ENCODE peak calls at places on chromosomes 13 and 19, in nine cellular contexts. G is sigmoid colon, V is nephron progenitor cell, S is astrocyte of the spinal cord, R is ovary, J is adrenal gland, X is pancreas, K is astrocyte, E is omental fat pad. F is an unnamed sample.
A peak's percentile ranks its signal among the peaks of the same experiment; 100 is the strongest.

GRCh38 chr13:99297330-99297729 is 9.9 kb downstream of the GPR183 start:
- DNase-seq in G (no peak), X (no peak), K (no peak), R (no peak), S (no peak), V (no peak), J (no peak), E (no peak), F (no peak)

GRCh38 chr13:33678906-33679657 is 138.9 kb upstream of the RFC3 start:
- DNase-seq in J (peak; percentile 52), R (peak; percentile 60), X (peak; percentile 72), G (peak; percentile 72), S (peak; percentile 48), V (no peak), K (peak; percentile 83), E (peak; percentile 31), F (no peak)

GRCh38 chr13:31772231-31772630 is 32.9 kb downstream of the RXFP2 start:
- DNase-seq in S (no peak), G (no peak), K (no peak), X (no peak), V (no peak), J (no peak), E (no peak), R (no peak), F (no peak)

GRCh38 chr13:113769106-113769505 is 10.1 kb downstream of the TMEM255B start:
- DNase-seq in X (no peak), V (no peak), R (no peak), G (peak; percentile 32), E (no peak), J (no peak), S (no peak), K (no peak), F (no peak)

GRCh38 chr13:74090869-74091605 is 43.2 kb downstream of the KLF12 start:
- DNase-seq in E (no peak), J (no peak), V (no peak), K (no peak), S (no peak), R (no peak), X (no peak), G (no peak), F (no peak)

GRCh38 chr19:47005873-47006272 is 13.8 kb upstream of the NPAS1 start:
- DNase-seq in G (no peak), S (no peak), E (no peak), K (no peak), J (no peak), R (no peak), V (no peak), X (peak; percentile 26), F (no peak)

GRCh38 chr19:46717716-46718143 is 816 bp upstream of the PRKD2 start:
- DNase-seq in S (no peak), K (no peak), J (no peak), E (no peak), V (no peak), X (no peak), G (peak; percentile 64), R (no peak), F (no peak)

GRCh38 chr13:44713793-44714469 is 137.8 kb upstream of the TSC22D1 start:
- DNase-seq in G (no peak), S (peak; percentile 96), V (no peak), J (peak; percentile 11), X (no peak), E (no peak), R (no peak), K (peak; percentile 98), F (no peak)

GRCh38 chr13:25335856-25336255 is 34.4 kb downstream of the NUP58 start:
- DNase-seq in K (peak; percentile 4), E (no peak), G (no peak), R (no peak), X (no peak), J (no peak), S (no peak), V (no peak), F (no peak)

GRCh38 chr13:101570410-101570809 is 117.9 kb downstream of the ITGBL1 start:
- DNase-seq in E (no peak), S (no peak), G (no peak), X (no peak), V (no peak), J (no peak), R (no peak), K (peak; percentile 36), F (no peak)

GRCh38 chr13:20487927-20488326 is 37.7 kb downstream of the CRYL1 start:
- DNase-seq in G (no peak), E (no peak), S (no peak), X (no peak), R (no peak), J (no peak), K (no peak), V (no peak), F (no peak)

GRCh38 chr19:35124098-35125060 is 8.8 kb downstream of the FXYD3 start:
- DNase-seq in J (peak; percentile 96), X (peak; percentile 90), R (peak; percentile 98), K (peak; percentile 71), E (peak; percentile 87), V (peak; percentile 45), G (peak; percentile 97), S (peak; percentile 88), F (no peak)

GRCh38 chr19:10516671-10517286 is 468 bp downstream of the S1PR5 start:
- DNase-seq in E (no peak), R (no peak), K (no peak), J (no peak), X (no peak), G (no peak), V (no peak), S (no peak), F (no peak)

GRCh38 chr13:73059460-73060250 is 850 bp downstream of the KLF5 start:
- DNase-seq in V (peak; percentile 69), R (peak; percentile 53), S (peak; percentile 58), E (no peak), X (peak; percentile 81), K (no peak), G (peak; percentile 68), J (peak; percentile 36), F (no peak)

GRCh38 chr13:29514720-29515310 is 80.7 kb downstream of the SLC7A1 start:
- DNase-seq in K (no peak), G (no peak), S (no peak), X (no peak), V (no peak), E (no peak), J (no peak), R (no peak), F (no peak)

GRCh38 chr13:29513981-29514719 is 81.3 kb downstream of the SLC7A1 start:
- DNase-seq in K (no peak), J (no peak), E (no peak), G (no peak), S (no peak), V (no peak), X (no peak), R (no peak), F (no peak)

GRCh38 chr13:29511980-29512379 is 83.5 kb downstream of the SLC7A1 start:
- DNase-seq in X (no peak), K (peak; percentile 69), J (no peak), E (no peak), R (peak; percentile 60), V (no peak), S (peak; percentile 54), G (peak; percentile 87), F (no peak)

GRCh38 chr13:29511439-29511814 is 84.1 kb downstream of the SLC7A1 start:
- DNase-seq in S (no peak), V (no peak), X (no peak), R (no peak), K (no peak), G (no peak), E (no peak), J (no peak), F (no peak)

DNA sequence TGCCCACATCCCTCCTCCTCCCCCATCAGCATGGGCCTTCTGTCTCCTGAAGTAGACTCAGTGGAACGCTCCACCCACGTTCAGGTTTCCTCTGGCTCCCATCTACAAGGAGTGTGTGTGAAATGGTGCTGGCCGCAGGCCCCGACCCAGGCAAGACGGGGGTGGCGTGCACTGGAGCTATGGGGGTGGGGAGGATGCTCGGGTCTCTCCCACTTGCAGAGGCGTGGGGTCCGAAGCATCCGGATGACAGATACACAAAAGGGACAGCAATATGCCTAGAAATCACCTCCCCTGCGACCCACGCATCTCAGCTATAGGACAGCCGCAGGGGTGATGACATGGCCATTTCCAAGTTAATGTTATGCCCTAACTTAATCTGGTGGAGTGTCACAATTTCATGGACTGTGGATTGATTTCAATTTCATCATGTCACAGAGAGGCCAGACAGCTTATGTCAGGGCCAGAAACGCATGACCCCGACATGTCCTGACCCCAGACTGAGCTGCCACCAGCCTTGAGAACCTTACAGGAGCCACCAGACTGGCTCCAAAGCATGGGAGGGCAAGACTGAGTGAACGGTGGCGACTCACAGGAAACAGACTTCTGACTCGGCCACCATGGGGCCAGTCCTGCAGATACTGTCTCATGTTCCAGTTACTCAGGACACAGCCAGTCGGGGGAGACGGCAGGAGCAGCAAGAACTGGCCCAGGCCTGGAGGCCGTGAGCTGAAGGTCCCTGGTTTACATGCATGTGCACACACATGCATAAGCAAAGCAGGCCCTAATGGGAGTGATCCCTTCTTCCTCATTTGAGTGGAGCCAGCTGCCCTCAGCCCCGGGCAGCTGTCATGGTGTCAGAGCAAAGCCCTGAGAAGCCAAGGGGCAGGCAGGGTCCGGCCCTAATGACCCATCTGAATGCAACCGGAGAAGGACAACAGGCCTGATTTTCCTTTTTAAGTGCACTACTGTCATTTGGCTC is 82.2 kb downstream of the SLC7A1 start:
- DNase-seq in G (no peak), X (no peak), J (no peak), S (no peak), K (no peak), E (no peak), V (no peak), R (no peak), F (no peak)
- TF ChIP-seq CTCF in G (no peak), X (no peak), J (no peak), S (no peak), K (no peak), E (no peak), V (no peak), R (no peak), F (no peak)

GRCh38 chr19:33397536-33398360 is 24.2 kb downstream of the CEBPG start:
- DNase-seq in R (no peak), V (peak; percentile 56), G (peak; percentile 60), J (no peak), S (no peak), K (no peak), X (no peak), E (no peak), F (no peak)
- TF ChIP-seq CTCF in R (no peak), V (peak; percentile 51), G (no peak), J (no peak), S (peak; percentile 61), K (peak; percentile 9), X (no peak), E (no peak), F (no peak)

DNA sequence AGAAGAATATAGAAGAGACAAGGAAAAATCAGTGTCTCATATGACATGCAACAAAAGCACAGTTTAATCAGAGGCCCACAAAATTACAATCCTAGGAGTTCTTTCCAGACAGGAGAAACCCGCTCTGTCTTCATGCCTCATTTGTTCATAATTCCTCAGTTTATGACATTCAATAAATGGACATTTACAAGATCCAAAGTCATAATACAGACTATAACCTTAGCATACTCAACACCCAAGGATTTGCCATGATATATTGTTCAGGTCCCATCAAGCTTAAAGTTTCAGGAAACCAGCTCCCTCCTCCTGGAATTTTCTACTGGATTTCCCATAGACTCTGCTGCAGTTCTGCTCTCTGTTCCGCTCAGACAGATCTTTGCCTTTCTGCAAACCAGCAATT is 56.4 kb upstream of the POMP start:
- DNase-seq in G (no peak), E (no peak), X (no peak), S (no peak), V (no peak), K (no peak), J (no peak), R (no peak), F (no peak)
- TF ChIP-seq CTCF in G (no peak), E (no peak), X (no peak), S (no peak), V (no peak), K (no peak), J (no peak), R (no peak), F (no peak)

GRCh38 chr13:103263448-103263847 is 197.2 kb upstream of the SLC10A2 start:
- DNase-seq in E (no peak), R (no peak), S (no peak), V (no peak), G (no peak), X (no peak), K (no peak), J (no peak), F (no peak)
- TF ChIP-seq CTCF in E (no peak), R (no peak), S (no peak), V (no peak), G (no peak), X (no peak), K (no peak), J (no peak), F (no peak)

F was measured in D721Med.